ENCODE peak calls at places on chromosomes 5 and 9, in seven cellular contexts. R is BJ, J is AG04450, U is A549, S is neural progenitor cell, M is brain microvascular endothelial cell, L is tibial nerve. X is an unnamed sample.

GRCh38 chr5:133319905-133320520 is 268.2 kb downstream of the HSPA4 start:
- DNase-seq in S (peak; percentile 25), R (no peak), U (peak; percentile 19), M (no peak), J (no peak), L (no peak), X (no peak)

GRCh38 chr5:68593211-68593701 is 377.7 kb downstream of the PIK3R1 start:
- DNase-seq in M (no peak), U (no peak), J (no peak), S (no peak), L (no peak), R (no peak), X (no peak)

GRCh38 chr5:106843812-106844416 is 826.8 kb downstream of the EFNA5 start:
- DNase-seq in J (no peak), U (peak; percentile 43), M (peak; percentile 34), S (peak; percentile 14), R (no peak), L (no peak), X (no peak)

GRCh38 chr9:118283488-118283887 is 579.3 kb downstream of the TLR4 start:
- DNase-seq in R (no peak), U (no peak), M (no peak), S (no peak), L (no peak), J (no peak), X (no peak)

GRCh38 chr5:36407396-36407795 is 105.7 kb upstream of the RANBP3L start:
- DNase-seq in J (no peak), L (no peak), R (no peak), M (no peak), U (no peak), S (no peak), X (no peak)

GRCh38 chr5:115685966-115686691 is 60.3 kb upstream of the TMED7 start:
- DNase-seq in M (peak; percentile 19), R (peak; percentile 12), U (no peak), S (no peak), J (no peak), L (peak; percentile 59), X (peak; percentile 15)

GRCh38 chr9:40884072-40884901 is 244.2 kb downstream of the FOXD4L6 start:
- DNase-seq in M (no peak), J (no peak), L (no peak), S (no peak), U (no peak), R (no peak), X (no peak)

GRCh38 chr5:24986326-24986725 is 341.5 kb upstream of the CDH10 start:
- DNase-seq in J (no peak), L (no peak), S (no peak), U (no peak), R (no peak), M (no peak), X (no peak)

GRCh38 chr5:97250113-97250512 is 67.1 kb upstream of the RIOK2 start:
- DNase-seq in U (no peak), J (no peak), M (no peak), S (no peak), L (no peak), R (no peak), X (no peak)

GRCh38 chr5:100950975-100951374 is 47.9 kb upstream of the ST8SIA4 start:
- DNase-seq in J (no peak), M (no peak), L (peak; percentile 5), S (no peak), R (no peak), U (peak; percentile 44), X (no peak)

GRCh38 chr5:131999991-132000490 is 11.4 kb downstream of the ACSL6 start:
- DNase-seq in L (no peak), R (no peak), M (no peak), S (no peak), J (no peak), U (no peak), X (no peak)

GRCh38 chr9:28782630-28783029 is 1209.3 kb upstream of the C9orf72 start:
- DNase-seq in L (no peak), S (no peak), M (no peak), R (no peak), U (peak; percentile 24), J (no peak), X (no peak)

GRCh38 chr9:130929571-130930022 is 9.4 kb downstream of the FIBCD1 start:
- DNase-seq in J (no peak), L (no peak), S (no peak), M (no peak), R (no peak), U (no peak), X (no peak)

GRCh38 chr9:99430301-99430700 is 208.2 kb downstream of the SEC61B start:
- DNase-seq in J (no peak), S (no peak), U (no peak), L (no peak), M (peak; percentile 87), R (no peak), X (no peak)

GRCh38 chr9:90423661-90424193 is 218.9 kb downstream of the DIRAS2 start:
- DNase-seq in J (no peak), U (peak; percentile 57), R (no peak), S (no peak), L (no peak), M (no peak), X (peak; percentile 17)

GRCh38 chr5:131280417-131280816 is 16.6 kb downstream of the CDC42SE2 start:
- DNase-seq in M (no peak), U (no peak), S (no peak), J (no peak), R (no peak), L (no peak), X (peak; percentile 40)

GRCh38 chr5:143016777-143017374 is 246.7 kb downstream of the ARHGAP26 start:
- DNase-seq in M (peak; percentile 62), J (no peak), L (no peak), R (no peak), U (peak; percentile 54), S (peak; percentile 55), X (peak; percentile 81)

GRCh38 chr5:69167488-69167845 is 517 bp downstream of the CCNB1 start:
- DNase-seq in S (peak; percentile 36), M (peak; percentile 6), U (no peak), R (no peak), J (no peak), L (no peak), X (peak; percentile 19)

GRCh38 chr9:112194969-112195431 is 19.9 kb upstream of the SUSD1 start:
- DNase-seq in R (no peak), M (no peak), U (no peak), L (no peak), S (no peak), J (peak; percentile 23), X (peak; percentile 39)

GRCh38 chr5:155189981-155190380 is 176.4 kb downstream of the KIF4B start:
- DNase-seq in U (no peak), L (no peak), S (no peak), J (no peak), M (no peak), R (no peak), X (no peak)

GRCh38 chr9:110399983-110400382 is 62.3 kb upstream of the TXNDC8 start:
- DNase-seq in L (no peak), M (no peak), R (no peak), S (no peak), J (no peak), U (no peak), X (no peak)

GRCh38 chr9:87479801-87480201 is 17.9 kb upstream of the DAPK1 start:
- DNase-seq in J (no peak), R (no peak), L (peak; percentile 18), S (no peak), M (peak; percentile 73), U (no peak), X (peak; percentile 61)

GRCh38 chr5:44332360-44332971 is 56.8 kb downstream of the FGF10 start:
- DNase-seq in J (peak; percentile 21), L (no peak), S (peak; percentile 81), R (no peak), U (peak; percentile 48), M (peak; percentile 0), X (peak; percentile 52)

GRCh38 chr5:141127305-141127704 is 5.7 kb downstream of the PCDHB4 start:
- DNase-seq in L (no peak), S (no peak), J (no peak), M (no peak), R (no peak), U (no peak), X (no peak)

GRCh38 chr5:141121985-141122384 is 367 bp downstream of the PCDHB4 start:
- DNase-seq in L (no peak), S (no peak), J (no peak), M (no peak), U (no peak), R (no peak), X (no peak)

DNA sequence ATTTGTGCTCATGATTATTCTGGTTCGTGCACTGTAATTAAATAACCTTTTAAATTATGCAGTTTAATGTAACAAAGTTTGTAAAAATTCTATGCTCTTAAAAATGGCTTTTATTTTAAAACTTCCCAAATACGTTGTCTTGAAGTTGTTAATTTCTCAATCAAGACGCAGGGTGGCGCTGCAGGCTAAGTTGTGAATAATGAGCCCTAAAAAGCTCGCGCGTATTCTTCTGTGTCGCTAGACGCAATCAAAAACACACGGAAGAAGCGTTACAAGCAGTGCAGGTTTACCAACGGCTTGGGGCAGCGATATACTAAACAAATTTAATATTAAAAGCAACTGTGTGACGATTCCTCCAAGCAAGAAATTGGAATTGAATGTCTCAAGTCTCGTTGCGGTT is at the start of gene PCDHB4:
- DNase-seq in R (no peak), L (peak; percentile 26), S (peak; percentile 25), J (no peak), M (no peak), U (peak; percentile 10), X (no peak)
- H3K4me3 ChIP-seq in R (no peak within 1 kb of the TSS), L (peak within 1 kb of the TSS; percentile 7), S (no peak within 1 kb of the TSS), J (no peak within 1 kb of the TSS), M (no peak within 1 kb of the TSS), U (no peak within 1 kb of the TSS), X (no peak within 1 kb of the TSS)

GRCh38 chr5:144139586-144139985 is 30.9 kb downstream of the YIPF5 start:
- DNase-seq in M (peak; percentile 31), S (no peak), R (no peak), J (no peak), U (peak; percentile 4), L (peak; percentile 13), X (peak; percentile 80)
- TF ChIP-seq CTCF in M (peak; percentile 45), S (no peak), R (peak; percentile 53), J (peak; percentile 31), U (no peak), L (no peak), X (peak; percentile 37)

GRCh38 chr9:8560560-8561525 is 761.3 kb upstream of the DMAC1 start:
- DNase-seq in L (no peak), J (no peak), M (no peak), U (peak; percentile 4), S (peak; percentile 19), R (no peak), X (peak; percentile 43)

GRCh38 chr9:8569832-8570231 is 770.3 kb upstream of the DMAC1 start:
- DNase-seq in S (no peak), R (no peak), U (no peak), L (no peak), J (no peak), M (no peak), X (no peak)

GRCh38 chr9:8567963-8568579 is 768.5 kb upstream of the DMAC1 start:
- DNase-seq in U (no peak), L (no peak), J (no peak), M (no peak), R (no peak), S (no peak), X (no peak)

GRCh38 chr9:8570776-8571175 is 771.2 kb upstream of the DMAC1 start:
- DNase-seq in J (no peak), L (no peak), U (no peak), M (no peak), R (no peak), S (no peak), X (no peak)

GRCh38 chr9:8564960-8565359 is 765.4 kb upstream of the DMAC1 start:
- DNase-seq in R (no peak), S (no peak), J (no peak), M (no peak), U (no peak), L (no peak), X (no peak)
- H3K4me3 ChIP-seq in R (no peak overlapping the region), S (no peak overlapping the region), J (no peak overlapping the region), M (no peak overlapping the region), U (no peak overlapping the region), L (no peak overlapping the region), X (no peak overlapping the region)

GRCh38 chr5:6525910-6526309 is 77.3 kb downstream of the UBE2QL1 start:
- DNase-seq in J (no peak), S (peak; percentile 58), U (peak; percentile 38), M (no peak), R (no peak), L (no peak), X (peak; percentile 10)
- TF ChIP-seq CTCF in J (no peak), S (peak; percentile 66), U (peak; percentile 37), M (no peak), R (peak; percentile 28), L (no peak), X (peak; percentile 18)

X was measured in fibroblast of villous mesenchyme.